ENCODE peak calls at places on chromosomes 6 and 20, in five cellular contexts. L is ACHN, V is esophagus muscularis mucosa, D is DMS79 treated with DMSO at 0.1 percent for 48 hours, R is thoracic aorta. P is an unnamed sample.

GRCh38 chr6:105921781-105922180 is 164.4 kb upstream of the PRDM1 start:
- DNase-seq in L (no peak), V (no peak), D (no peak), R (no peak), P (no peak)

GRCh38 chr6:118263929-118264486 is 284.1 kb upstream of the PLN start:
- DNase-seq in L (peak), V (no peak), D (peak), R (no peak), P (no peak)

GRCh38 chr6:20661721-20662120 is 127.5 kb downstream of the CDKAL1 start:
- DNase-seq in L (no peak), V (no peak), D (peak), R (no peak), P (no peak)

GRCh38 chr6:103079867-103080266 is 1686.4 kb downstream of the GRIK2 start:
- DNase-seq in L (no peak), V (no peak), D (no peak), R (no peak), P (no peak)

GRCh38 chr6:143223895-143224294 is 163.2 kb downstream of the AIG1 start:
- DNase-seq in L (no peak), V (no peak), D (no peak), R (no peak), P (peak)

GRCh38 chr6:134707342-134707982 is 242.4 kb downstream of the ALDH8A1 start:
- DNase-seq in L (peak), V (no peak), D (peak), R (no peak), P (no peak)

GRCh38 chr6:90885611-90886056 is 298.8 kb upstream of the MAP3K7 start:
- DNase-seq in L (no peak), V (no peak), D (no peak), R (no peak), P (no peak)

GRCh38 chr6:1392813-1393640 is 3.7 kb downstream of the FOXF2 start:
- DNase-seq in L (no peak), V (no peak), D (no peak), R (no peak), P (no peak)

GRCh38 chr6:139982652-139983051 is 608.2 kb upstream of the CITED2 start:
- DNase-seq in L (peak), V (no peak), D (no peak), R (no peak), P (no peak)

GRCh38 chr6:86712039-86712438 is 225.3 kb upstream of the HTR1E start:
- DNase-seq in L (no peak), V (no peak), D (no peak), R (no peak), P (no peak)

GRCh38 chr20:9912858-9913434 is 74.1 kb upstream of the PAK5 start:
- DNase-seq in L (peak), V (no peak), D (peak), R (no peak), P (peak)

GRCh38 chr20:22663528-22664025 is 79.2 kb upstream of the FOXA2 start:
- DNase-seq in L (no peak), V (peak), D (no peak), R (no peak), P (no peak)